ENCODE peak calls at places on chromosomes 2 and 18, in five cellular contexts. O, F, N, G and I are unnamed samples.

GRCh38 chr2:210586381-210586780 is 30.0 kb downstream of the CPS1 start:
- DNase-seq in O (no peak), N (no peak), G (no peak), F (no peak), I (no peak)

GRCh38 chr2:77169426-77169825 is 352.8 kb downstream of the LRRTM4 start:
- DNase-seq in O (no peak), N (no peak), G (no peak), F (no peak), I (no peak)

GRCh38 chr18:41096504-41096903 is 858.5 kb upstream of the PIK3C3 start:
- DNase-seq in N (no peak), F (no peak), O (no peak), G (no peak), I (no peak)

GRCh38 chr2:160471950-160472349 is 21.7 kb downstream of the RBMS1 start:
- DNase-seq in O (no peak), N (no peak), F (no peak), G (no peak), I (no peak)

GRCh38 chr18:54127759-54128378 is 96.6 kb downstream of the MBD2 start:
- DNase-seq in O (peak; percentile 41), G (peak; percentile 48), N (peak; percentile 8), F (no peak), I (peak; percentile 31)

GRCh38 chr2:12169721-12170120 is 423.3 kb downstream of the LPIN1 start:
- DNase-seq in O (no peak), G (no peak), F (peak; percentile 73), N (no peak), I (no peak)

GRCh38 chr2:41782306-41783158 is 265.3 kb upstream of the PKDCC start:
- DNase-seq in O (peak; percentile 41), F (no peak), G (peak; percentile 23), N (peak; percentile 6), I (peak; percentile 20)

GRCh38 chr2:219362524-219363164 is 25.1 kb downstream of the DNPEP start:
- DNase-seq in F (no peak), G (no peak), N (peak; percentile 94), O (no peak), I (peak; percentile 41)

GRCh38 chr18:11955299-11956029 is 25.8 kb upstream of the IMPA2 start:
- DNase-seq in F (no peak), O (peak; percentile 76), G (no peak), N (peak; percentile 67), I (no peak)

GRCh38 chr2:3636586-3637310 is 21.3 kb upstream of the ALLC start:
- DNase-seq in O (no peak), N (no peak), F (peak; percentile 37), G (no peak), I (no peak)

GRCh38 chr2:11749646-11750349 is 3.4 kb downstream of the LPIN1 start:
- DNase-seq in F (no peak), G (no peak), N (no peak), O (no peak), I (peak; percentile 55)

GRCh38 chr2:142868281-142868762 is 9.1 kb upstream of the KYNU start:
- DNase-seq in F (peak; percentile 80), N (no peak), O (no peak), G (no peak), I (no peak)

GRCh38 chr2:17757321-17757720 is 3.4 kb downstream of the GEN1 start:
- DNase-seq in F (no peak), O (peak; percentile 89), G (no peak), N (no peak), I (no peak)

GRCh38 chr2:225597911-225598310 is 198.4 kb downstream of the NYAP2 start:
- DNase-seq in F (no peak), G (peak; percentile 8), O (no peak), N (no peak), I (no peak)

GRCh38 chr18:21242141-21243040 is at the start of gene GREB1L:
- DNase-seq in N (no peak), F (peak; percentile 74), O (peak; percentile 16), G (peak; percentile 70), I (peak; percentile 71)

GRCh38 chr2:31235504-31235902 is 1.6 kb downstream of the EHD3 start:
- DNase-seq in O (no peak), F (no peak), G (no peak), N (peak; percentile 78), I (no peak)

GRCh38 chr2:178479275-178479616 is 846 bp upstream of the FKBP7 start:
- DNase-seq in G (no peak), F (no peak), O (no peak), N (no peak), I (no peak)

GRCh38 chr2:178477443-178478099 is 829 bp downstream of the FKBP7 start:
- DNase-seq in F (no peak), N (no peak), G (no peak), O (no peak), I (peak; percentile 19)

GRCh38 chr2:178478102-178478441 is 328 bp downstream of the FKBP7 start:
- DNase-seq in O (no peak), F (no peak), G (peak; percentile 3), N (no peak), I (peak; percentile 42)

GRCh38 chr2:178479758-178480226 is 465 bp upstream of the PLEKHA3 start:
- DNase-seq in N (no peak), O (no peak), G (no peak), F (no peak), I (no peak)

DNA sequence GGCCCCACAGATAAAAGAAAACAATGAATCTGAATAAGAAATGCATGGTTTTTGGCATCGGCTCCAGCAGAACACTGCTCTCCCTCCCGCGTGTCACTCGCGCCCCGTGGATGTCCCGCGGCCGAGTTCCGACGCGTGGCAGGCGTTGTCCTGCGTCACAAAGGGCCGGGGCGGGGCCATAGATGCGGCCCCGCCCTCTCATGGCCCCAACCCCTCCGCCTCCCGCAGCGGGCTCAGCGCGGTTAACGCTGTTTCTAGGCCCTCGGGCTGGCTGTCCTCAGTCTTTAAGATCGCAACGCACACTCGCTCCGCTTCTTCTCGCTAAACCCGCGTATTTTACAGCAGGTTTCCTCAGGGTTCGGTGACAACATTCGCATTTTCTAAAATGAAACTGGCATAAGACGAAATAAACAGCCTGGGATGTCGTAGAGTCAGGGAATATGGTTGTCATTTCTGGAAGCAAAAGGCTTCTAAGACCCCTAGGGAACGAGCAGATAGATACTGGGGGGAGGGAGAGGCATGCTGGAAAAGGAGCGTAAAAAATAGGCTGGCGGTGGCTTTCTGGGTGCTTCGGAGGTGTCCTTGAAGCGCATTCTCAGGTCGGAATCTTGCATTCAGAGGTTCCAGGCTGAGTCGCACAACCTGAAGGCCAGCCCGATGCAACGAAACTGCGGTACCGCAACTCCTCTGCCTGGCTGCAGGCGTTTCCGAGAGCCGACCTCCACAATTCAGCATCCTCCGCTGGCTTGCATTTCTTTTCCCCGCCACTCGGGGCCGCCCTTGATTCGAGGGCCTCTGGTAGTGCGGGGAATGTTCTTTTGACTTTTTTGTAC is at the start of gene FKBP7:
- DNase-seq in O (peak; percentile 82), G (peak; percentile 64), F (peak; percentile 95), N (peak; percentile 46), I (peak; percentile 82)
- TF ChIP-seq CTCF in O (peak; percentile 96), G (peak; percentile 71), F (peak; percentile 55), N (peak; percentile 63), I (peak; percentile 92)

GRCh38 chr2:202056611-202057010 is 16.4 kb upstream of the KIAA2012 start:
- DNase-seq in F (no peak), N (no peak), O (no peak), G (no peak), I (no peak)
- TF ChIP-seq CTCF in F (peak; percentile 11), N (peak; percentile 58), O (peak; percentile 21), G (peak; percentile 53), I (peak; percentile 21)

GRCh38 chr2:121101093-121101715 is 183.8 kb downstream of the TFCP2L1 start:
- DNase-seq in F (no peak), G (no peak), N (no peak), O (no peak), I (no peak)

GRCh38 chr2:121096611-121097010 is 188.4 kb downstream of the TFCP2L1 start:
- DNase-seq in O (no peak), G (no peak), F (no peak), N (no peak), I (no peak)

GRCh38 chr2:121102949-121103348 is 182.1 kb downstream of the TFCP2L1 start:
- DNase-seq in O (no peak), G (no peak), N (no peak), F (no peak), I (no peak)

GRCh38 chr2:121098556-121098955 is 186.4 kb downstream of the TFCP2L1 start:
- DNase-seq in N (no peak), F (no peak), G (no peak), O (no peak), I (no peak)

DNA sequence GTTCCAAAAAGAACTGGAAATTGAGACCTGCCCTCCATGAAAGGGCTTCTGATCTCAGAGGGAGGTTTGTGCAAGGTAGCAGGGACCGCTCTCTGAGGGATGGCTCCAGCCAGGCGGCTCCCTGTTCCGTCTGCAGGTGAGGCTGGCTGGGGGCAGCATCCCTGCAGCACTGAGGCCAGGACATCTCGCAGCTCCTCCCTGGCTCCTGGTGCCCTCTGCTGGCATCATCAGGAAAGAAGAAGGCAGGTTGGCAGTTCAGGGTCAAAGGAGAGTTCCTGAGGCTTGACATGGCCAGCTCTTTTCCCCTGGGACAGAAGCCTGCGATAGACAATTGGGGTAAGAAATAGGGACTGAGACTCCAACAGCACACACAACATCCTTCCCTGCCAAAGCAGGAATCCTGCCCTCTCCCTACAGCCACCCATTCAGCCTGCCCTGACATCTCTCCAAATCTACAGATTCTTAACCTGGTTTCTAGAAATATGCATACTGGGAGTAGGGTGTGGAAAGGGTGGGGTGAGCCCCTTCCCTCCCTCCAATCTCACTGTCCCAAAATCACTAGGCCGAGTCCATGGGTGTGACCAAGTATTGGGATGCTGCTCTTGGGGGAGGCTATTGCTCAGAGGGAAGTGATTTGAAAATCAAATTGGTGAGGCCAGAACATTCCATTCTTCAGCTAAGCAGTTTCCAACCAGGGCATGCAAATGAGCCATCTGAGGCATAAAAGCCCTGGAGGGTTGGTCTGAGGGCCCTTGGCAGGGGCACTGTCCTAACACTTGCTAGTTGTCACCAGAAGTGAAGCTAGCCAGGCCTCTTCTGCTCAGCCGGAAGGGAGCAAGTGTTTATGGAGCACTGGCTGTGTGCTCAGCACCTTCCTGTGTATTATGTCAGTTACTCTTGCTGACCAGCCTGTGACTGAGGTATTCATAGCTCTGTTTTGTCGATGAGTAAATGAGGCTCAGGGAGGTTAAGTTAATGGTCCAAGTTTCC is 185.4 kb downstream of the TFCP2L1 start:
- DNase-seq in F (no peak), G (no peak), O (no peak), N (no peak), I (no peak)
- TF ChIP-seq CTCF in F (no peak), G (peak; percentile 36), O (peak; percentile 61), N (peak; percentile 34), I (peak; percentile 27)

GRCh38 chr2:129191530-129191929 is 787.9 kb upstream of the RAB6C start:
- DNase-seq in F (no peak), O (no peak), G (no peak), N (no peak), I (no peak)

GRCh38 chr2:129187379-129187778 is 792.1 kb upstream of the RAB6C start:
- DNase-seq in F (no peak), G (no peak), N (no peak), O (no peak), I (no peak)

GRCh38 chr2:129192117-129192516 is 787.3 kb upstream of the RAB6C start:
- DNase-seq in F (no peak), O (no peak), G (no peak), N (no peak), I (no peak)

GRCh38 chr2:129188451-129188850 is 791.0 kb upstream of the RAB6C start:
- DNase-seq in G (no peak), O (no peak), F (no peak), N (no peak), I (no peak)

DNA sequence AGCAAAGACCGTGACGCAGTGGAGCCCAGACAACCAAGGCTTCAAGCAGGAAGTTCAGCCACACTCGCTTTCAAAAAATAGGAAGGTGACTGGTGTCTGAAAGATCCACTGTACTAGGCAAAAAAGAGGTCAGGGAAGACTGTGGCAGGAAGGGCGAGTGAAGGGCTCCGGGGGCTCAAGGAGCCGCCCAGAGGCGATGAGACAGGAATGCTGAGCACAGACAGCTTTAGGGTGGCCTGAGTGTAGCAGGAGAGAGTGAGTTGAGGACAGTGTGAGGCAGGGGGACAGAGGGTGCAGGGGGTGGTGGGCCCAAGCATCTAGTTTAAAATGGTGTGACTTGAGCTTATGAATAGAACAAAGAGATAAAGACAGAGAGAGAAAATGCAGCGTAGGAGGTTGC is 789.8 kb upstream of the RAB6C start:
- DNase-seq in F (no peak), O (no peak), G (peak; percentile 12), N (no peak), I (no peak)
- TF ChIP-seq CTCF in F (no peak), O (no peak), G (no peak), N (no peak), I (no peak)